ENCODE peak calls at places on chromosomes 12 and 14, in four cellular contexts. One of them, this sample, is unnamed.

GRCh38 chr12:97308576-97309198 is 153.9 kb upstream of the RMST start:
- DNase-seq in suprapubic skin: no peak
- DNase-seq in HCT116: peak; percentile 46
- DNase-seq in adrenal gland: no peak
- DNase-seq in this sample: no peak

GRCh38 chr12:68352067-68352466 is 19.9 kb upstream of the MDM1 start:
- DNase-seq in HCT116: no peak
- DNase-seq in suprapubic skin: no peak
- DNase-seq in adrenal gland: peak; percentile 18
- DNase-seq in this sample: no peak

GRCh38 chr12:122040579-122041386 is 19.1 kb downstream of the BCL7A start:
- DNase-seq in suprapubic skin: no peak
- DNase-seq in HCT116: no peak
- DNase-seq in adrenal gland: no peak
- DNase-seq in this sample: no peak

GRCh38 chr12:27525373-27525772 is 1.4 kb downstream of the PPFIBP1 start:
- DNase-seq in HCT116: no peak
- DNase-seq in adrenal gland: no peak
- DNase-seq in suprapubic skin: no peak
- DNase-seq in this sample: peak; percentile 15

GRCh38 chr14:68546839-68547238 is 246.0 kb downstream of the ZFP36L1 start:
- DNase-seq in adrenal gland: no peak
- DNase-seq in suprapubic skin: no peak
- DNase-seq in HCT116: no peak
- DNase-seq in this sample: peak; percentile 47

GRCh38 chr12:92737855-92738850 is 35.4 kb downstream of the PLEKHG7 start:
- DNase-seq in suprapubic skin: no peak
- DNase-seq in adrenal gland: no peak
- DNase-seq in HCT116: no peak
- DNase-seq in this sample: no peak

GRCh38 chr12:89836026-89836425 is 127.4 kb upstream of the ATP2B1 start:
- DNase-seq in HCT116: no peak
- DNase-seq in suprapubic skin: no peak
- DNase-seq in adrenal gland: no peak
- DNase-seq in this sample: no peak

GRCh38 chr12:56461235-56462159 is 6.9 kb upstream of the SPRYD4 start:
- DNase-seq in adrenal gland: no peak
- DNase-seq in HCT116: no peak
- DNase-seq in suprapubic skin: no peak
- DNase-seq in this sample: no peak

GRCh38 chr12:94262228-94263010 is 114.0 kb downstream of the PLXNC1 start:
- DNase-seq in HCT116: peak; percentile 12
- DNase-seq in suprapubic skin: peak; percentile 89
- DNase-seq in adrenal gland: peak; percentile 96
- DNase-seq in this sample: peak; percentile 84

GRCh38 chr12:52186135-52186840 is 5.5 kb downstream of the KRT80 start:
- DNase-seq in suprapubic skin: no peak
- DNase-seq in HCT116: no peak
- DNase-seq in adrenal gland: peak; percentile 59
- DNase-seq in this sample: no peak

GRCh38 chr12:6041891-6042290 is 82.6 kb downstream of the VWF start:
- DNase-seq in HCT116: no peak
- DNase-seq in suprapubic skin: no peak
- DNase-seq in adrenal gland: no peak
- DNase-seq in this sample: no peak

GRCh38 chr12:66403746-66404145 is 101.5 kb downstream of the HELB start:
- DNase-seq in adrenal gland: no peak
- DNase-seq in HCT116: no peak
- DNase-seq in suprapubic skin: no peak
- DNase-seq in this sample: no peak

GRCh38 chr14:41922014-41922413 is 315.3 kb downstream of the LRFN5 start:
- DNase-seq in suprapubic skin: no peak
- DNase-seq in HCT116: no peak
- DNase-seq in adrenal gland: no peak
- DNase-seq in this sample: no peak

GRCh38 chr14:52693004-52693403 is 2.4 kb downstream of the ERO1A start:
- DNase-seq in adrenal gland: no peak
- DNase-seq in suprapubic skin: no peak
- DNase-seq in HCT116: no peak
- DNase-seq in this sample: no peak

GRCh38 chr14:52693532-52693931 is 1.8 kb downstream of the ERO1A start:
- DNase-seq in adrenal gland: no peak
- DNase-seq in HCT116: no peak
- DNase-seq in suprapubic skin: no peak
- DNase-seq in this sample: no peak

GRCh38 chr14:52694761-52695480 is 437 bp downstream of the ERO1A start:
- DNase-seq in HCT116: no peak
- DNase-seq in suprapubic skin: no peak
- DNase-seq in adrenal gland: peak; percentile 38
- DNase-seq in this sample: no peak

GRCh38 chr14:52692248-52692962 is 3.0 kb downstream of the ERO1A start:
- DNase-seq in adrenal gland: peak; percentile 28
- DNase-seq in suprapubic skin: no peak
- DNase-seq in HCT116: no peak
- DNase-seq in this sample: no peak

GRCh38 chr14:52695481-52696091 is at the start of gene ERO1A:
- DNase-seq in suprapubic skin: peak; percentile 85
- DNase-seq in adrenal gland: peak; percentile 87
- DNase-seq in HCT116: no peak
- DNase-seq in this sample: peak; percentile 76
- TF ChIP-seq POLR2A in suprapubic skin: no peak
- TF ChIP-seq POLR2A in adrenal gland: peak; percentile 86
- TF ChIP-seq POLR2A in HCT116: peak; percentile 59
- TF ChIP-seq POLR2A in this sample: peak; percentile 49

GRCh38 chr14:46048127-46048526 is 603.5 kb downstream of the RPL10L start:
- DNase-seq in HCT116: peak; percentile 39
- DNase-seq in adrenal gland: no peak
- DNase-seq in suprapubic skin: no peak
- DNase-seq in this sample: no peak
- TF ChIP-seq CTCF in HCT116: no peak
- TF ChIP-seq CTCF in adrenal gland: no peak
- TF ChIP-seq CTCF in suprapubic skin: no peak
- TF ChIP-seq CTCF in this sample: no peak

GRCh38 chr14:92106095-92106937 is at the start of gene ATXN3:
- DNase-seq in adrenal gland: peak; percentile 99
- DNase-seq in HCT116: peak; percentile 97
- DNase-seq in suprapubic skin: peak; percentile 98
- DNase-seq in this sample: peak; percentile 90
- TF ChIP-seq POLR2A in adrenal gland: peak; percentile 62
- TF ChIP-seq POLR2A in HCT116: peak; percentile 55
- TF ChIP-seq POLR2A in suprapubic skin: no peak
- TF ChIP-seq POLR2A in this sample: peak; percentile 20

GRCh38 chr12:44247588-44247987 is 411.7 kb downstream of the TMEM117 start:
- DNase-seq in suprapubic skin: no peak
- DNase-seq in adrenal gland: no peak
- DNase-seq in HCT116: no peak
- DNase-seq in this sample: no peak
- TF ChIP-seq CTCF in suprapubic skin: no peak
- TF ChIP-seq CTCF in adrenal gland: no peak
- TF ChIP-seq CTCF in HCT116: no peak
- TF ChIP-seq CTCF in this sample: no peak

GRCh38 chr14:20657216-20658211 is 16.0 kb upstream of the OR6S1 start:
- DNase-seq in suprapubic skin: no peak
- DNase-seq in HCT116: peak; percentile 96
- DNase-seq in adrenal gland: no peak
- DNase-seq in this sample: no peak

GRCh38 chr14:20659813-20660395 is 18.4 kb upstream of the OR6S1 start:
- DNase-seq in suprapubic skin: no peak
- DNase-seq in adrenal gland: no peak
- DNase-seq in HCT116: no peak
- DNase-seq in this sample: no peak

GRCh38 chr14:20656274-20656673 is 14.8 kb upstream of the OR6S1 start:
- DNase-seq in suprapubic skin: no peak
- DNase-seq in adrenal gland: no peak
- DNase-seq in HCT116: no peak
- DNase-seq in this sample: no peak

GRCh38 chr14:20655851-20656250 is 14.4 kb upstream of the OR6S1 start:
- DNase-seq in HCT116: no peak
- DNase-seq in suprapubic skin: no peak
- DNase-seq in adrenal gland: no peak
- DNase-seq in this sample: no peak

DNA sequence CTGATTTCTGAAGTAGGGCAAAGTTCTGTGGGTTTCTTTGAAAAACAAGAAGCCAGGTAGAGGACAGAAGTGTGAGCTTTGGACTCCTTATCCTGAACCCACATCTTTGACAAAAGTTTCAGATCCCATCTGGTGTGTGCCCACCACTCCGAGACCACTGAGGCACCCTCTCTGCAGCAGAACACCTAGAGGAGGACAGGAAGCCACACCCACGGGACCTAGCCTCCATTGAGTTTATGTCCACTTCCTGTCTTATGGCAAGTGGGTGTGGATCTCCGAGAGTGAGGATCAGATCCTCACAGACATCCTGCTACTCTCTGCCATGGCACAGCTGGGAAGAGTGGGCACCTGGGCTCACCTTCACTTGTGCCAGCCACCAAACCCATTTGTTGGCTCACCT is 16.8 kb upstream of the OR6S1 start:
- DNase-seq in adrenal gland: no peak
- DNase-seq in HCT116: no peak
- DNase-seq in suprapubic skin: no peak
- DNase-seq in this sample: no peak
- TF ChIP-seq POLR2A in adrenal gland: no peak
- TF ChIP-seq POLR2A in HCT116: no peak
- TF ChIP-seq POLR2A in suprapubic skin: no peak
- TF ChIP-seq POLR2A in this sample: no peak

DNA sequence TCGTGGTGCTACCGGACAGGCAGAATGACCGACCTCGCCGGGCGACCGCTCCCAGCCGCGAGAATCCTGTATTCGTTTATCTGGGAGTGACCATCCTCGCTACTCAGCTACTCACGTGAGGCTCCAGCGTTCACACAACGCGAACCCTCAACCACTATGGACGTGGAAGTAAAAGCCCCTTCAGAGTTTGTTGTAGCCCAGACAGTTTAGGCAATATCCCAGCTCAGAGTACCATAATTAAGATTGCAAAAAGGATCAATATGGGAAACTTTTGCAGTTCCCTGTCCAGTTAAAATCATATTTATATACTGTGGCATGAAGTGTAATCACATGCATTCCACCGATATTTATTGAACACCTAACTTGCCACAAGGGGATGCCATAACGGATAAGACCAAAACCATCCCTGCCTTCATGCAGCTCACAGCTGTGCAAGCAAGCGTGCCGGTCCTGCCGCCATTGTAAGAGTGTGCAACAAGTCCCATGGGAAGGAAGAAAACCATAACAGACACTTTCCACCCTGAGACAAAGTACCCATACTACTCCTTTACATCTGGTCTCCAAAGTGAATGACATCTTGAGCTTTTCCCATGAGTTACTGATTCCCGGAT is 938 bp upstream of the MAX start:
- DNase-seq in suprapubic skin: no peak
- DNase-seq in HCT116: no peak
- DNase-seq in adrenal gland: no peak
- DNase-seq in this sample: no peak
- TF ChIP-seq CTCF in suprapubic skin: no peak
- TF ChIP-seq CTCF in HCT116: no peak
- TF ChIP-seq CTCF in adrenal gland: no peak
- TF ChIP-seq CTCF in this sample: no peak

GRCh38 chr14:35695647-35696046 is 113.4 kb downstream of the RALGAPA1 start:
- DNase-seq in suprapubic skin: no peak
- DNase-seq in adrenal gland: no peak
- DNase-seq in HCT116: no peak
- DNase-seq in this sample: no peak
- TF ChIP-seq POLR2A in suprapubic skin: no peak
- TF ChIP-seq POLR2A in adrenal gland: no peak
- TF ChIP-seq POLR2A in HCT116: no peak
- TF ChIP-seq POLR2A in this sample: no peak

DNA sequence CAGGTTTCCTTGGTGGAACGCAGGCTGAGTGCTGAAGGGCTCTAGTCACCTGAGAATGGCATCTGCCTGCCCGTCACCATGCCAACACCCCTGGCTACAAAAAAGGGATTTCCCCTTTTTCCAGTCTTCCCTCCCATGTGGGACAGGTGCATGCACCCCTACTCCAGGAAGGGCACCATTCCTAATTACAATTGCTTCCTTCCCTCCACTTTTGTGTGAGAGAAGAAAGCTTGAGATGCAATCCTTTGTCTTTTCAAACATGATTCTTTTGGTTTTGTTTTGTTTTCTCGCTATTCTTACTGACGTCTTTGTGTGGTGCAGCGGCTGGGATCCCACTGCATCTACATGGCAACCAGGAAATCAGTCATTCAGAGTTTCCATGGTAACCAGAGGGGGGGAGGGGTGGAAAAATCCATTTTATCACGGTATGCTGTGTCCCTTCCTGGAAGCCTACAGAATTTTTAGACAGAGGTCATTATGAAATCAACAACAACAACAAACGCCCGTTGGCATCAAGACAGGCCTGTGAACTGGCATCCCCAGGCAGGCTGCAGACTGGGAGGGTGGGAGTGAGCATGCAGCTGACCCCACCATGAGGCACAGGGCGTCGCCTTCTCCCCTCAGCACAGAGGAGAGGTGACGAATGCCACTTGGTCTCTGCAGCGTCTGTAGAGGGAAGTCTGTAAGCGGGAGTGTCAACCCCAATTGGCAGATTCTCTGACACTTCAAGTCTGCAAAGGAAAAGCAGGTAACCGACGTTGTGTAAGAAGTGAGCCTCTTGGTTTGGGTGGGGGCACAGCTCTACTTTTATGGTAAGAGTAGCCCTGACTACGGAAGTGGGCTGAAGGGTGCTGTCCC is 13.6 kb upstream of the GNG2 start:
- DNase-seq in suprapubic skin: no peak
- DNase-seq in adrenal gland: peak; percentile 43
- DNase-seq in HCT116: no peak
- DNase-seq in this sample: peak; percentile 59
- TF ChIP-seq CTCF in suprapubic skin: no peak
- TF ChIP-seq CTCF in adrenal gland: no peak
- TF ChIP-seq CTCF in HCT116: no peak
- TF ChIP-seq CTCF in this sample: no peak